ENCODE peak calls at places on chromosomes 1 and 21, in ten cellular contexts. T, K, C, N, P, E, H, L, F and A are unnamed samples.

GRCh38 chr1:100628631-100629081 is 90.7 kb downstream of the GPR88 start:
- ATAC-seq in K (no peak), L (no peak), H (peak; percentile 30), N (no peak), E (no peak), T (no peak), C (no peak), P (no peak), F (no peak), A (no peak)

GRCh38 chr1:9901148-9902059 is 8.7 kb downstream of the CTNNBIP1 start:
- ATAC-seq in N (peak; percentile 54), E (peak; percentile 59), H (peak; percentile 75), P (no peak), K (peak; percentile 92), T (peak; percentile 74), L (no peak), F (peak; percentile 90), C (peak; percentile 86), A (no peak)

GRCh38 chr1:181655756-181656155 is 172.4 kb downstream of the CACNA1E start:
- ATAC-seq in P (no peak), F (no peak), L (no peak), E (no peak), N (no peak), K (no peak), H (no peak), T (no peak), C (no peak), A (no peak)

GRCh38 chr1:218407630-218408029 is 62.5 kb downstream of the TGFB2 start:
- ATAC-seq in L (no peak), H (no peak), T (no peak), E (no peak), C (peak; percentile 62), F (no peak), P (no peak), K (no peak), N (no peak), A (no peak)

GRCh38 chr21:17903029-17903806 is 84.1 kb upstream of the C21orf91 start:
- ATAC-seq in L (peak; percentile 52), F (no peak), P (peak; percentile 62), T (peak; percentile 65), E (no peak), C (no peak), H (no peak), K (no peak), N (peak; percentile 59), A (no peak)

GRCh38 chr1:26471498-26472329 is 526 bp upstream of the HMGN2 start:
- ATAC-seq in E (peak; percentile 29), F (peak; percentile 58), N (peak; percentile 45), T (peak; percentile 41), K (peak; percentile 81), L (peak; percentile 49), H (peak; percentile 35), C (peak; percentile 29), P (peak; percentile 43), A (peak; percentile 56)

GRCh38 chr1:234230414-234230862 is 142.8 kb upstream of the COA6 start:
- ATAC-seq in K (no peak), N (peak; percentile 50), P (peak; percentile 54), F (no peak), T (peak; percentile 27), E (no peak), C (no peak), H (no peak), L (no peak), A (peak; percentile 21)

GRCh38 chr21:46156378-46156645 is 933 bp upstream of the FTCD start:
- ATAC-seq in L (no peak), P (no peak), K (no peak), T (no peak), E (no peak), H (no peak), C (no peak), N (no peak), F (no peak), A (no peak)

GRCh38 chr1:36492491-36492890 is 9.8 kb upstream of the CSF3R start:
- ATAC-seq in K (no peak), E (no peak), C (no peak), F (no peak), T (no peak), L (no peak), P (no peak), H (no peak), N (no peak), A (no peak)

GRCh38 chr1:207282049-207282448 is 39.4 kb upstream of the CD55 start:
- ATAC-seq in F (no peak), C (no peak), T (peak; percentile 42), K (no peak), E (no peak), N (no peak), L (no peak), P (no peak), H (no peak), A (no peak)

GRCh38 chr1:108314815-108315214 is 70.9 kb upstream of the NBPF4 start:
- ATAC-seq in E (no peak), K (no peak), F (no peak), L (no peak), T (no peak), C (no peak), P (no peak), H (no peak), N (no peak), A (no peak)

GRCh38 chr1:30911061-30911954 is 2.8 kb upstream of the SDC3 start:
- ATAC-seq in E (peak; percentile 77), N (peak; percentile 85), H (peak; percentile 68), P (no peak), K (peak; percentile 79), C (peak; percentile 81), L (peak; percentile 74), T (peak; percentile 83), F (peak; percentile 76), A (peak; percentile 56)

GRCh38 chr1:201374376-201374775 is 3.1 kb downstream of the TNNT2 start:
- ATAC-seq in F (peak; percentile 0), K (no peak), P (no peak), E (no peak), N (no peak), C (peak; percentile 6), L (no peak), T (no peak), H (peak; percentile 7), A (no peak)

GRCh38 chr1:1614204-1614953 is 921 bp upstream of the MIB2 start:
- ATAC-seq in P (peak; percentile 42), C (no peak), N (peak; percentile 45), E (no peak), K (peak; percentile 35), H (no peak), F (no peak), L (no peak), T (peak; percentile 9), A (no peak)

GRCh38 chr1:150549496-150550221 is 451 bp downstream of the ADAMTSL4 start:
- ATAC-seq in P (no peak), F (peak; percentile 1), N (peak; percentile 13), H (peak; percentile 7), L (no peak), T (peak; percentile 2), K (peak; percentile 1), E (peak; percentile 5), C (peak; percentile 6), A (no peak)

GRCh38 chr1:204359474-204360255 is at the start of gene PLEKHA6:
- ATAC-seq in L (no peak), T (no peak), K (no peak), N (no peak), E (peak; percentile 39), C (peak; percentile 31), H (peak; percentile 42), P (no peak), F (peak; percentile 33), A (no peak)

GRCh38 chr1:228284521-228284920 is 76.7 kb downstream of the OBSCN start:
- ATAC-seq in F (no peak), L (no peak), E (no peak), P (no peak), H (no peak), K (no peak), T (no peak), N (no peak), C (no peak), A (no peak)

GRCh38 chr1:198352975-198353695 is 187.3 kb downstream of the ATP6V1G3 start:
- ATAC-seq in E (no peak), P (no peak), T (no peak), H (no peak), L (no peak), N (no peak), F (no peak), C (no peak), K (no peak), A (no peak)

GRCh38 chr1:116515702-116516101 is 55.1 kb downstream of the CD58 start:
- ATAC-seq in P (peak; percentile 50), F (no peak), T (peak; percentile 51), K (no peak), C (no peak), E (no peak), L (no peak), N (peak; percentile 60), H (no peak), A (no peak)

GRCh38 chr1:115413208-115413607 is 75.2 kb upstream of the NGF start:
- ATAC-seq in L (no peak), T (peak; percentile 59), H (no peak), F (no peak), K (no peak), C (no peak), P (no peak), E (no peak), N (no peak), A (no peak)

GRCh38 chr1:162342452-162342983 is 34.1 kb downstream of the SPATA46 start:
- ATAC-seq in N (no peak), K (no peak), C (no peak), E (no peak), T (no peak), H (no peak), L (no peak), F (no peak), P (no peak), A (no peak)

GRCh38 chr1:107875689-107876088 is 89.3 kb downstream of the VAV3 start:
- ATAC-seq in C (no peak), K (no peak), F (no peak), T (no peak), H (no peak), E (no peak), L (no peak), N (no peak), P (no peak), A (no peak)

GRCh38 chr1:26915204-26915842 is 1.5 kb upstream of the NR0B2 start:
- ATAC-seq in L (no peak), N (peak; percentile 8), P (no peak), F (peak; percentile 72), C (peak; percentile 67), E (peak; percentile 30), K (no peak), H (peak; percentile 19), T (peak; percentile 5), A (no peak)

GRCh38 chr1:53325326-53326087 is 2.4 kb downstream of the LRP8 start:
- ATAC-seq in H (no peak), E (no peak), F (no peak), P (no peak), C (no peak), N (no peak), L (no peak), T (peak; percentile 1), K (no peak), A (no peak)

GRCh38 chr1:61152706-61153105 is 70.3 kb downstream of the NFIA start:
- ATAC-seq in E (no peak), H (no peak), N (peak; percentile 85), L (no peak), K (no peak), T (no peak), C (no peak), P (no peak), F (peak; percentile 25), A (no peak)

GRCh38 chr1:93029317-93029716 is 49.8 kb upstream of the MTF2 start:
- ATAC-seq in H (no peak), T (no peak), F (no peak), E (no peak), K (no peak), N (no peak), C (no peak), P (peak; percentile 96), L (no peak), A (no peak)